ENCODE peak calls at places on chromosomes 2 and 18, in ten cellular contexts. I is heart right ventricle; Q is cardiac septum; H is right cardiac atrium; E is T-helper 2 cell; Y is stimulated activated CD4-positive, alpha-beta T cell treated with anti-CD3 and anti-CD28 coated beads, Interleukin-1b, Interleukin-23, amount 100 ng/mL, for 24 hours; X is astrocyte; K is psoas muscle; O is brain microvascular endothelial cell; T is NCI-H1417. U is an unnamed sample.

GRCh38 chr2:86809481-86810121 is 18.9 kb upstream of the CD8A start:
- DNase-seq in T (no peak), X (no peak), Q (no peak), Y (no peak), K (no peak), H (no peak), O (no peak), E (no peak), I (no peak), U (no peak)

GRCh38 chr18:35430721-35431441 is 53.7 kb upstream of the ZNF396 start:
- DNase-seq in Y (no peak), O (no peak), I (no peak), T (no peak), H (no peak), X (no peak), Q (no peak), E (no peak), K (no peak), U (no peak)

GRCh38 chr2:168583064-168583709 is 127.1 kb downstream of the CERS6 start:
- DNase-seq in E (no peak), O (no peak), T (no peak), X (peak; percentile 43), K (no peak), Y (no peak), H (no peak), I (no peak), Q (no peak), U (no peak)

GRCh38 chr2:74893332-74893731 is 59.4 kb downstream of the HK2 start:
- DNase-seq in E (no peak), Y (no peak), H (no peak), O (peak; percentile 86), T (no peak), I (no peak), Q (no peak), X (peak; percentile 82), K (no peak), U (peak; percentile 75)

GRCh38 chr2:43075054-43075593 is 151.3 kb downstream of the ZFP36L2 start:
- DNase-seq in I (peak; percentile 76), X (peak; percentile 99), E (no peak), T (no peak), H (peak; percentile 93), K (peak; percentile 93), O (peak; percentile 93), Q (peak; percentile 82), Y (no peak), U (peak; percentile 96)

GRCh38 chr2:170924969-170925368 is 4.1 kb upstream of the GORASP2 start:
- DNase-seq in O (no peak), H (no peak), Y (no peak), I (no peak), T (no peak), E (no peak), K (no peak), Q (no peak), X (no peak), U (no peak)

GRCh38 chr2:74835831-74836674 is 2.1 kb downstream of the HK2 start:
- DNase-seq in Q (no peak), K (no peak), I (no peak), Y (no peak), H (no peak), X (peak; percentile 29), E (no peak), O (no peak), T (peak; percentile 36), U (no peak)

GRCh38 chr18:22628795-22629194 is 211.1 kb upstream of the CTAGE1 start:
- DNase-seq in T (no peak), I (no peak), X (no peak), K (no peak), O (no peak), E (no peak), H (no peak), Y (no peak), Q (no peak), U (no peak)

GRCh38 chr18:23703057-23703986 is 14.1 kb downstream of the LAMA3 start:
- DNase-seq in T (peak; percentile 50), X (peak; percentile 49), Y (no peak), O (peak; percentile 81), K (no peak), H (no peak), I (no peak), Q (no peak), E (no peak), U (peak; percentile 67)

GRCh38 chr18:9721893-9722515 is 13.9 kb downstream of the RAB31 start:
- DNase-seq in E (no peak), K (no peak), H (no peak), I (no peak), Q (no peak), T (no peak), O (no peak), Y (no peak), X (no peak), U (no peak)

GRCh38 chr2:178258916-178259315 is 64.6 kb downstream of the OSBPL6 start:
- DNase-seq in O (no peak), T (no peak), E (no peak), K (no peak), Q (no peak), Y (no peak), H (no peak), I (no peak), X (peak; percentile 17), U (no peak)

GRCh38 chr18:79182047-79182713 is 113.0 kb downstream of the ATP9B start:
- DNase-seq in H (no peak), X (no peak), E (no peak), Y (no peak), T (no peak), Q (no peak), K (no peak), O (no peak), I (no peak), U (no peak)

GRCh38 chr2:17877811-17878221 is 651 bp upstream of the KCNS3 start:
- DNase-seq in E (no peak), T (no peak), O (no peak), H (peak; percentile 37), Y (no peak), K (peak; percentile 59), I (peak; percentile 18), X (no peak), Q (no peak), U (no peak)

GRCh38 chr2:28080911-28081310 is 190.4 kb downstream of the BABAM2 start:
- DNase-seq in H (no peak), X (peak; percentile 36), Q (no peak), E (no peak), O (no peak), I (no peak), T (no peak), Y (no peak), K (no peak), U (no peak)

GRCh38 chr18:57891707-57892391 is 88.7 kb upstream of the ATP8B1 start:
- DNase-seq in I (no peak), H (no peak), O (no peak), K (no peak), Q (no peak), E (no peak), X (peak; percentile 21), Y (no peak), T (no peak), U (no peak)

GRCh38 chr2:219542931-219543595 is 546 bp downstream of the CHPF start:
- DNase-seq in E (no peak), K (peak; percentile 69), X (no peak), O (peak; percentile 15), Q (no peak), T (peak; percentile 41), Y (no peak), I (no peak), H (no peak), U (peak; percentile 17)

GRCh38 chr2:64866797-64867196 is 122.4 kb upstream of the SLC1A4 start:
- DNase-seq in Y (no peak), E (no peak), K (no peak), I (peak; percentile 22), X (peak; percentile 90), H (peak; percentile 71), O (peak; percentile 96), Q (no peak), T (no peak), U (no peak)

GRCh38 chr2:108184421-108184820 is 55.3 kb upstream of the SULT1C3 start:
- DNase-seq in Q (no peak), X (no peak), H (no peak), K (no peak), T (peak; percentile 22), E (no peak), Y (no peak), I (no peak), O (peak; percentile 46), U (no peak)

GRCh38 chr2:240564571-240565266 is 3.6 kb upstream of the RNPEPL1 start:
- DNase-seq in E (no peak), X (no peak), Q (peak; percentile 39), K (no peak), H (no peak), I (no peak), Y (no peak), T (no peak), O (no peak), U (peak; percentile 35)

GRCh38 chr2:199757466-199757865 is 93.5 kb downstream of the FTCDNL1 start:
- DNase-seq in Q (no peak), E (no peak), I (peak; percentile 36), Y (no peak), X (peak; percentile 3), O (no peak), K (peak; percentile 66), T (no peak), H (peak; percentile 76), U (no peak)

GRCh38 chr18:79919089-79919488 is 32.4 kb downstream of the SLC66A2 start:
- DNase-seq in Y (no peak), E (no peak), Q (peak; percentile 65), K (peak; percentile 42), X (no peak), T (no peak), H (no peak), O (no peak), I (no peak), U (no peak)

GRCh38 chr18:10404148-10404547 is 50.3 kb upstream of the APCDD1 start:
- DNase-seq in E (no peak), Q (no peak), K (no peak), H (peak; percentile 76), I (peak; percentile 26), Y (no peak), T (no peak), O (no peak), X (no peak), U (no peak)

GRCh38 chr18:35458677-35459441 is 38.9 kb downstream of the INO80C start:
- DNase-seq in X (peak; percentile 66), E (no peak), Q (peak; percentile 90), O (peak; percentile 86), T (no peak), H (peak; percentile 83), K (peak; percentile 68), Y (no peak), I (peak; percentile 65), U (peak; percentile 52)

GRCh38 chr2:9378433-9379371 is 44.6 kb downstream of the ITGB1BP1 start:
- DNase-seq in T (no peak), E (no peak), Y (no peak), X (peak; percentile 64), K (peak; percentile 90), I (peak; percentile 81), H (peak; percentile 91), O (peak; percentile 86), Q (no peak), U (peak; percentile 51)

GRCh38 chr2:166653185-166653813 is 159.2 kb upstream of the SCN7A start:
- DNase-seq in T (no peak), O (peak; percentile 56), Y (no peak), Q (no peak), E (no peak), H (no peak), K (no peak), X (peak; percentile 71), I (no peak), U (peak; percentile 75)

GRCh38 chr2:13284688-13285087 is 568.0 kb downstream of the TRIB2 start:
- DNase-seq in X (no peak), I (no peak), O (no peak), T (no peak), E (no peak), Y (no peak), K (no peak), Q (no peak), H (peak; percentile 17), U (no peak)

GRCh38 chr18:41320090-41320489 is 634.9 kb upstream of the PIK3C3 start:
- DNase-seq in E (no peak), T (no peak), I (no peak), Q (no peak), X (no peak), H (no peak), Y (no peak), O (no peak), K (no peak), U (no peak)

GRCh38 chr2:187875836-187876235 is 321.6 kb upstream of the TFPI start:
- DNase-seq in O (no peak), Y (no peak), T (no peak), H (no peak), K (no peak), Q (no peak), E (no peak), I (no peak), X (peak; percentile 8), U (no peak)

U was measured in NCI-H226.